ENCODE peak calls at places on chromosomes 7 and 10, in seven cellular contexts. R is RWPE1; A is astrocyte of the spinal cord; E is prostate gland; M is CD4-positive, alpha-beta T cell; Q is PC-9; Z is brain microvascular endothelial cell. X is an unnamed sample.

GRCh38 chr10:72340911-72341310 is 13.8 kb downstream of the DNAJB12 start:
- DNase-seq in M (no peak), Q (no peak), Z (no peak), R (no peak), E (no peak), A (no peak), X (no peak)

GRCh38 chr10:89427629-89428028 is 13.3 kb downstream of the IFIT5 start:
- DNase-seq in A (peak; percentile 86), E (no peak), R (peak; percentile 63), Q (no peak), M (no peak), Z (peak; percentile 76), X (no peak)

GRCh38 chr10:131355116-131355515 is 43.6 kb upstream of the TCERG1L start:
- DNase-seq in R (no peak), M (no peak), Q (no peak), Z (no peak), A (no peak), E (no peak), X (no peak)

GRCh38 chr10:9091515-9092093 is 1037.1 kb downstream of the GATA3 start:
- DNase-seq in A (no peak), R (no peak), M (no peak), Z (no peak), Q (no peak), E (no peak), X (no peak)

GRCh38 chr10:45008524-45009161 is 7.9 kb downstream of the ZNF22 start:
- DNase-seq in Q (peak; percentile 84), M (no peak), E (peak; percentile 48), A (peak; percentile 89), Z (peak; percentile 89), R (peak; percentile 65), X (no peak)

GRCh38 chr10:71243756-71244637 is 31.6 kb downstream of the UNC5B start:
- DNase-seq in M (no peak), A (no peak), Q (peak; percentile 96), Z (no peak), R (peak; percentile 95), E (no peak), X (no peak)

GRCh38 chr10:14822879-14823755 is 14.7 kb downstream of the CDNF start:
- DNase-seq in M (peak; percentile 37), R (peak; percentile 50), Z (peak; percentile 57), A (peak; percentile 50), Q (no peak), E (no peak), X (no peak)

GRCh38 chr7:142873281-142873784 is 12.2 kb downstream of the TRPV6 start:
- DNase-seq in A (no peak), Q (no peak), M (no peak), R (no peak), E (no peak), Z (peak; percentile 7), X (no peak)

GRCh38 chr10:132539894-132540293 is 2.3 kb downstream of the INPP5A start:
- DNase-seq in E (no peak), A (peak; percentile 81), Q (no peak), M (no peak), Z (peak; percentile 67), R (no peak), X (no peak)

GRCh38 chr7:73669316-73669715 is 1.7 kb downstream of the VPS37D start:
- DNase-seq in Z (no peak), R (no peak), E (no peak), Q (no peak), M (no peak), A (no peak), X (no peak)

GRCh38 chr10:120318862-120319261 is 138.2 kb upstream of the PLPP4 start:
- DNase-seq in A (no peak), Q (no peak), E (no peak), R (no peak), Z (no peak), M (no peak), X (no peak)

GRCh38 chr7:36811807-36812206 is 87.5 kb upstream of the AOAH start:
- DNase-seq in E (no peak), R (no peak), A (no peak), M (no peak), Q (no peak), Z (no peak), X (no peak)

GRCh38 chr10:536935-537334 is 152.5 kb downstream of the DIP2C start:
- DNase-seq in Z (no peak), Q (no peak), M (no peak), A (no peak), R (no peak), E (no peak), X (no peak)

GRCh38 chr10:533611-534566 is 155.6 kb downstream of the DIP2C start:
- DNase-seq in E (no peak), Q (no peak), A (no peak), M (no peak), R (no peak), Z (no peak), X (no peak)

GRCh38 chr10:535051-535450 is 154.4 kb downstream of the DIP2C start:
- DNase-seq in A (no peak), M (no peak), R (no peak), Z (no peak), Q (no peak), E (no peak), X (no peak)

GRCh38 chr10:536371-536925 is 153.0 kb downstream of the DIP2C start:
- DNase-seq in E (no peak), R (no peak), M (no peak), Q (no peak), Z (peak; percentile 5), A (no peak), X (no peak)

DNA sequence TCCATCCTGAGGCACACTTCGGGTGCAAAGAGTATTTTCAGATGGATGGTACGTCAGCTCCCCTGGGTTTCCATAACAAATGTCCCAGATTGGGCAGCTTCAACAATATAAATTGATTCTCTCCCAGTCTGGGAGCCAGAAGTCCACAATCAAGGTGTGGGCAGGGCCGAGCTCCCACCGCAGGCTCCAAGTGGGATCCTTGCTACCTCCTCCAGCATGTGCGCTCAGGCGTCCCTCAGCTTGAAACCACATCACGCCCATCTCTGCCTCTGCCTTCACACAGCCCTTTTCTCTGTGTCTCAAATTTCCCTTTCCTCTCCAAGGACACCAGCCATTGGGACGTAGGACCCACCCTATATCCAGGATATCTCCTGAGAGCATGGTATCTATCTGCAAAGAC is 153.5 kb downstream of the DIP2C start:
- DNase-seq in M (no peak), E (no peak), R (no peak), A (no peak), Z (no peak), Q (no peak), X (no peak)
- TF ChIP-seq CTCF in M (no peak), E (no peak), R (no peak), A (no peak), Z (no peak), Q (no peak), X (no peak)

GRCh38 chr10:113113241-113113640 is 163.2 kb downstream of the TCF7L2 start:
- DNase-seq in A (no peak), M (no peak), Z (no peak), E (no peak), Q (no peak), R (no peak), X (no peak)
- TF ChIP-seq CTCF in A (no peak), M (no peak), Z (no peak), E (no peak), Q (no peak), R (no peak), X (no peak)

DNA sequence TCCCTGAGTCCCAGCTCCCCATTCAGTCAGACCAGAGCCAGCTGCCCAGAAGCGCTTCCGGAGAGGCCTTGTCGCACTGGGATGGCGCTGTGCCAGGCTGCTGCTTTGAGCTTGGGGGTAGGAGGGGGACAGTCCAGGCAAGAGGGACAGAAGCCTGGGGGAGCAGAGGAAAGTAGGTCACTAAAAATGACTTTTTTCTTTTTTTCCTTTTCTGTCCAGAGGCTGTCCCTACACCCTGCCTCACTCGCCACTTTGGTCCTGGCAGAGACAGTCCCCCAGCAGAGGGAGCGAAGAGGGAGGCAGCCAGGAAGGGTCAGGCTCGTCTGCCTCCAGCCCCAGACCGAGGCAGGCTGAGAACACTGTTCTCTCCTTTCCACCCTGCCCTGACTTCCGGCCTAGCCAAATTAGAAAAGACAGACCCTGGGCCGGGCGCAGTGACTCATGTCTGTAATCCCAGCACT is 15.8 kb upstream of the TRIM8 start:
- DNase-seq in Q (peak; percentile 40), Z (no peak), M (no peak), R (peak; percentile 64), E (no peak), A (no peak), X (peak; percentile 81)
- TF ChIP-seq CTCF in Q (no peak), Z (peak; percentile 48), M (no peak), R (no peak), E (no peak), A (peak; percentile 13), X (no peak)

DNA sequence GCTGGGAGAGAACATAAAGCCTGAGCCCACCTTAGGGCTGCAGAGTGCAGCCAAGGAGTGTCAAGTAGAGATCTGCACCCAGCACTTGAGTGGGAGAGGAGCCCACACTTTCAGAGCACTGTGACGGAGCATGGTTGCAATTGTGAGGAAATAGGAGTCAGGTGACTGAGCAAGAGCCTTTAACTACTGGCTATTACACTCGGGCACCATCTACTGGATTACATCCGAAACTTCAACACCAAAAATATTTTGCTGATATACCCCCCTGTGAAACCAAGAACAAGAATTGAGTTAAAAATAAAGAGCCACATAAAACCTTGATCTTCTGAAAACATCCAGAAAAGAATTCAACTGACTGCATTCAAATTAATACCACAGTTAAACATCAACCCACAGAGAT is 657.9 kb downstream of the NXPH1 start:
- DNase-seq in E (no peak), Z (no peak), R (no peak), M (no peak), A (no peak), Q (no peak), X (no peak)
- TF ChIP-seq CTCF in E (no peak), Z (no peak), R (no peak), M (no peak), A (no peak), Q (peak; percentile 58), X (no peak)

DNA sequence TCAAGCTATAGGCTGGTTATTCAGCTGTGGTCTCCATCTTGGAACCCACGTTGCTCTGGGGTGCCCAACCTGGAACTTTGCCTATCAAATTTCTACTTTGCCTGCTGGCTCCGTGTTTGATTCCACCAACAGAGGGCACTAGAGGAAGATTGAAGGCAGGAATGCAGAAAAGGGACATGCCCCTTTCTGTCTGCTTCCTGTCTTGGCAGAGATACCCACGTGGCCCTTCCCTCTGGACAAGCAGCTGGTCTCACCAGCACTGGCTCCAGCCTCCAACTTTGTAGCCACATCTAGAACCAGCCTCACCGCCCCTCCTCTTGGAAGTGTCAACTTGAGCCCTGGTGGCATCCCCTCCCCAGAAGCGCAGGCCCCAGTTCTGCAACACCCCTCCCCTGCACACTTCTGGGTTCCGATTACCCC is 52.1 kb upstream of the ZNF438 start:
- DNase-seq in R (peak; percentile 37), Z (peak; percentile 33), M (peak; percentile 28), A (peak; percentile 36), Q (no peak), E (no peak), X (peak; percentile 22)
- TF ChIP-seq CTCF in R (no peak), Z (peak; percentile 73), M (peak; percentile 51), A (peak; percentile 51), Q (peak; percentile 59), E (peak; percentile 43), X (peak; percentile 61)

X was measured in heart right ventricle.